ENCODE peak calls at places on chromosomes 11 and 22, in seven cellular contexts. One of them, this sample, is unnamed.

GRCh38 chr11:124329787-124330478 is 9.9 kb upstream of the OR8D2 start:
- DNase-seq in mesendoderm: no peak
- DNase-seq in Caco-2: no peak
- DNase-seq in Kasumi-1: no peak
- DNase-seq in activated T-helper 9 cell treated with anti-CD3 and anti-CD28 coated beads, Interleukin-2, amount 50 U/mL, for 16 hours: no peak
- DNase-seq in kidney tubule cell: no peak
- DNase-seq in naive thymus-derived CD4-positive, alpha-beta T cell: no peak
- DNase-seq in this sample: no peak

GRCh38 chr11:61267437-61267841 is 26.5 kb downstream of the PGA5 start:
- DNase-seq in Kasumi-1: no peak
- DNase-seq in kidney tubule cell: no peak
- DNase-seq in activated T-helper 9 cell treated with anti-CD3 and anti-CD28 coated beads, Interleukin-2, amount 50 U/mL, for 16 hours: no peak
- DNase-seq in Caco-2: no peak
- DNase-seq in naive thymus-derived CD4-positive, alpha-beta T cell: no peak
- DNase-seq in mesendoderm: no peak
- DNase-seq in this sample: no peak

GRCh38 chr11:19698493-19699292 is 13.9 kb upstream of the NAV2 start:
- DNase-seq in activated T-helper 9 cell treated with anti-CD3 and anti-CD28 coated beads, Interleukin-2, amount 50 U/mL, for 16 hours: no peak
- DNase-seq in Kasumi-1: no peak
- DNase-seq in naive thymus-derived CD4-positive, alpha-beta T cell: no peak
- DNase-seq in Caco-2: no peak
- DNase-seq in kidney tubule cell: peak; percentile 61
- DNase-seq in mesendoderm: no peak
- DNase-seq in this sample: no peak

GRCh38 chr22:19086944-19087343 is 35.3 kb downstream of the DGCR2 start:
- DNase-seq in mesendoderm: no peak
- DNase-seq in kidney tubule cell: peak; percentile 47
- DNase-seq in Kasumi-1: no peak
- DNase-seq in Caco-2: no peak
- DNase-seq in naive thymus-derived CD4-positive, alpha-beta T cell: no peak
- DNase-seq in activated T-helper 9 cell treated with anti-CD3 and anti-CD28 coated beads, Interleukin-2, amount 50 U/mL, for 16 hours: no peak
- DNase-seq in this sample: peak; percentile 8

GRCh38 chr22:47107431-47107830 is 345.0 kb downstream of the TBC1D22A start:
- DNase-seq in activated T-helper 9 cell treated with anti-CD3 and anti-CD28 coated beads, Interleukin-2, amount 50 U/mL, for 16 hours: no peak
- DNase-seq in Kasumi-1: no peak
- DNase-seq in naive thymus-derived CD4-positive, alpha-beta T cell: no peak
- DNase-seq in Caco-2: no peak
- DNase-seq in mesendoderm: no peak
- DNase-seq in kidney tubule cell: peak; percentile 65
- DNase-seq in this sample: peak; percentile 59

GRCh38 chr22:35043251-35043931 is 22.6 kb upstream of the ISX start:
- DNase-seq in kidney tubule cell: no peak
- DNase-seq in activated T-helper 9 cell treated with anti-CD3 and anti-CD28 coated beads, Interleukin-2, amount 50 U/mL, for 16 hours: no peak
- DNase-seq in naive thymus-derived CD4-positive, alpha-beta T cell: no peak
- DNase-seq in Caco-2: no peak
- DNase-seq in mesendoderm: peak; percentile 77
- DNase-seq in Kasumi-1: no peak
- DNase-seq in this sample: no peak

GRCh38 chr11:122392508-122392907 is 263.0 kb upstream of the UBASH3B start:
- DNase-seq in mesendoderm: no peak
- DNase-seq in naive thymus-derived CD4-positive, alpha-beta T cell: no peak
- DNase-seq in Caco-2: no peak
- DNase-seq in activated T-helper 9 cell treated with anti-CD3 and anti-CD28 coated beads, Interleukin-2, amount 50 U/mL, for 16 hours: no peak
- DNase-seq in Kasumi-1: no peak
- DNase-seq in kidney tubule cell: no peak
- DNase-seq in this sample: no peak

GRCh38 chr22:30309981-30310672 is 16.6 kb downstream of the TBC1D10A start:
- DNase-seq in Caco-2: no peak
- DNase-seq in mesendoderm: no peak
- DNase-seq in naive thymus-derived CD4-positive, alpha-beta T cell: peak; percentile 67
- DNase-seq in activated T-helper 9 cell treated with anti-CD3 and anti-CD28 coated beads, Interleukin-2, amount 50 U/mL, for 16 hours: no peak
- DNase-seq in kidney tubule cell: peak; percentile 85
- DNase-seq in Kasumi-1: no peak
- DNase-seq in this sample: peak; percentile 65

GRCh38 chr11:102430158-102430836 is 22.3 kb downstream of the TMEM123 start:
- DNase-seq in Caco-2: no peak
- DNase-seq in naive thymus-derived CD4-positive, alpha-beta T cell: no peak
- DNase-seq in Kasumi-1: peak; percentile 35
- DNase-seq in kidney tubule cell: peak; percentile 59
- DNase-seq in mesendoderm: no peak
- DNase-seq in activated T-helper 9 cell treated with anti-CD3 and anti-CD28 coated beads, Interleukin-2, amount 50 U/mL, for 16 hours: no peak
- DNase-seq in this sample: no peak

GRCh38 chr11:34136420-34136819 is 31.0 kb downstream of the NAT10 start:
- DNase-seq in kidney tubule cell: no peak
- DNase-seq in activated T-helper 9 cell treated with anti-CD3 and anti-CD28 coated beads, Interleukin-2, amount 50 U/mL, for 16 hours: no peak
- DNase-seq in mesendoderm: no peak
- DNase-seq in naive thymus-derived CD4-positive, alpha-beta T cell: no peak
- DNase-seq in Caco-2: no peak
- DNase-seq in Kasumi-1: no peak
- DNase-seq in this sample: no peak

GRCh38 chr11:126113515-126113957 is 50.9 kb upstream of the CDON start:
- DNase-seq in naive thymus-derived CD4-positive, alpha-beta T cell: no peak
- DNase-seq in Kasumi-1: no peak
- DNase-seq in mesendoderm: peak; percentile 91
- DNase-seq in kidney tubule cell: peak; percentile 95
- DNase-seq in Caco-2: peak; percentile 68
- DNase-seq in activated T-helper 9 cell treated with anti-CD3 and anti-CD28 coated beads, Interleukin-2, amount 50 U/mL, for 16 hours: no peak
- DNase-seq in this sample: peak; percentile 86

GRCh38 chr11:88051386-88051785 is 123.9 kb downstream of the RAB38 start:
- DNase-seq in activated T-helper 9 cell treated with anti-CD3 and anti-CD28 coated beads, Interleukin-2, amount 50 U/mL, for 16 hours: no peak
- DNase-seq in mesendoderm: no peak
- DNase-seq in naive thymus-derived CD4-positive, alpha-beta T cell: no peak
- DNase-seq in Kasumi-1: no peak
- DNase-seq in kidney tubule cell: no peak
- DNase-seq in Caco-2: no peak
- DNase-seq in this sample: no peak

GRCh38 chr11:105297463-105297862 is 157.9 kb upstream of the CARD18 start:
- DNase-seq in Kasumi-1: no peak
- DNase-seq in Caco-2: no peak
- DNase-seq in activated T-helper 9 cell treated with anti-CD3 and anti-CD28 coated beads, Interleukin-2, amount 50 U/mL, for 16 hours: no peak
- DNase-seq in mesendoderm: no peak
- DNase-seq in kidney tubule cell: no peak
- DNase-seq in naive thymus-derived CD4-positive, alpha-beta T cell: no peak
- DNase-seq in this sample: peak; percentile 34

GRCh38 chr22:38429460-38430128 is 25.4 kb downstream of the KCNJ4 start:
- DNase-seq in mesendoderm: no peak
- DNase-seq in naive thymus-derived CD4-positive, alpha-beta T cell: no peak
- DNase-seq in activated T-helper 9 cell treated with anti-CD3 and anti-CD28 coated beads, Interleukin-2, amount 50 U/mL, for 16 hours: no peak
- DNase-seq in Caco-2: no peak
- DNase-seq in kidney tubule cell: no peak
- DNase-seq in Kasumi-1: no peak
- DNase-seq in this sample: no peak

GRCh38 chr11:118180300-118180703 is 3.9 kb upstream of the SCN2B start:
- DNase-seq in activated T-helper 9 cell treated with anti-CD3 and anti-CD28 coated beads, Interleukin-2, amount 50 U/mL, for 16 hours: no peak
- DNase-seq in kidney tubule cell: peak; percentile 21
- DNase-seq in mesendoderm: peak; percentile 87
- DNase-seq in naive thymus-derived CD4-positive, alpha-beta T cell: no peak
- DNase-seq in Kasumi-1: peak; percentile 62
- DNase-seq in Caco-2: no peak
- DNase-seq in this sample: peak; percentile 65

GRCh38 chr11:128956401-128957203 is 13.9 kb upstream of the TP53AIP1 start:
- DNase-seq in mesendoderm: peak; percentile 89
- DNase-seq in activated T-helper 9 cell treated with anti-CD3 and anti-CD28 coated beads, Interleukin-2, amount 50 U/mL, for 16 hours: no peak
- DNase-seq in Caco-2: peak; percentile 75
- DNase-seq in Kasumi-1: peak; percentile 68
- DNase-seq in naive thymus-derived CD4-positive, alpha-beta T cell: peak; percentile 34
- DNase-seq in kidney tubule cell: peak; percentile 79
- DNase-seq in this sample: peak; percentile 61

GRCh38 chr11:44030276-44030932 is 17.4 kb upstream of the ACCSL start:
- DNase-seq in mesendoderm: peak; percentile 61
- DNase-seq in activated T-helper 9 cell treated with anti-CD3 and anti-CD28 coated beads, Interleukin-2, amount 50 U/mL, for 16 hours: no peak
- DNase-seq in naive thymus-derived CD4-positive, alpha-beta T cell: no peak
- DNase-seq in Kasumi-1: no peak
- DNase-seq in kidney tubule cell: no peak
- DNase-seq in Caco-2: no peak
- DNase-seq in this sample: peak; percentile 30

GRCh38 chr11:103673773-103674172 is 362.7 kb upstream of the DDI1 start:
- DNase-seq in activated T-helper 9 cell treated with anti-CD3 and anti-CD28 coated beads, Interleukin-2, amount 50 U/mL, for 16 hours: no peak
- DNase-seq in Kasumi-1: no peak
- DNase-seq in kidney tubule cell: peak; percentile 12
- DNase-seq in naive thymus-derived CD4-positive, alpha-beta T cell: no peak
- DNase-seq in Caco-2: no peak
- DNase-seq in mesendoderm: no peak
- DNase-seq in this sample: no peak

GRCh38 chr11:2085251-2086066 is 53.7 kb downstream of the IGF2 start:
- DNase-seq in mesendoderm: no peak
- DNase-seq in Caco-2: no peak
- DNase-seq in kidney tubule cell: no peak
- DNase-seq in naive thymus-derived CD4-positive, alpha-beta T cell: no peak
- DNase-seq in activated T-helper 9 cell treated with anti-CD3 and anti-CD28 coated beads, Interleukin-2, amount 50 U/mL, for 16 hours: no peak
- DNase-seq in Kasumi-1: no peak
- DNase-seq in this sample: no peak

GRCh38 chr22:25070870-25071465 is 118.5 kb downstream of the KIAA1671 start:
- DNase-seq in Caco-2: no peak
- DNase-seq in Kasumi-1: no peak
- DNase-seq in kidney tubule cell: no peak
- DNase-seq in activated T-helper 9 cell treated with anti-CD3 and anti-CD28 coated beads, Interleukin-2, amount 50 U/mL, for 16 hours: no peak
- DNase-seq in naive thymus-derived CD4-positive, alpha-beta T cell: no peak
- DNase-seq in mesendoderm: no peak
- DNase-seq in this sample: no peak

GRCh38 chr11:71470956-71471355 is 18.0 kb downstream of the NADSYN1 start:
- DNase-seq in mesendoderm: no peak
- DNase-seq in kidney tubule cell: no peak
- DNase-seq in activated T-helper 9 cell treated with anti-CD3 and anti-CD28 coated beads, Interleukin-2, amount 50 U/mL, for 16 hours: no peak
- DNase-seq in Kasumi-1: no peak
- DNase-seq in Caco-2: peak; percentile 69
- DNase-seq in naive thymus-derived CD4-positive, alpha-beta T cell: no peak
- DNase-seq in this sample: no peak

GRCh38 chr11:107050126-107050525 is 31.9 kb upstream of the GUCY1A2 start:
- DNase-seq in Caco-2: no peak
- DNase-seq in Kasumi-1: no peak
- DNase-seq in mesendoderm: no peak
- DNase-seq in naive thymus-derived CD4-positive, alpha-beta T cell: no peak
- DNase-seq in activated T-helper 9 cell treated with anti-CD3 and anti-CD28 coated beads, Interleukin-2, amount 50 U/mL, for 16 hours: no peak
- DNase-seq in kidney tubule cell: no peak
- DNase-seq in this sample: no peak

GRCh38 chr11:99554232-99554903 is 533.6 kb downstream of the CNTN5 start:
- DNase-seq in activated T-helper 9 cell treated with anti-CD3 and anti-CD28 coated beads, Interleukin-2, amount 50 U/mL, for 16 hours: no peak
- DNase-seq in Kasumi-1: no peak
- DNase-seq in kidney tubule cell: peak; percentile 3
- DNase-seq in mesendoderm: no peak
- DNase-seq in naive thymus-derived CD4-positive, alpha-beta T cell: no peak
- DNase-seq in Caco-2: no peak
- DNase-seq in this sample: no peak

GRCh38 chr22:30569674-30570202 is 4.7 kb downstream of the GAL3ST1 start:
- DNase-seq in mesendoderm: no peak
- DNase-seq in naive thymus-derived CD4-positive, alpha-beta T cell: no peak
- DNase-seq in Caco-2: no peak
- DNase-seq in Kasumi-1: no peak
- DNase-seq in kidney tubule cell: no peak
- DNase-seq in activated T-helper 9 cell treated with anti-CD3 and anti-CD28 coated beads, Interleukin-2, amount 50 U/mL, for 16 hours: no peak
- DNase-seq in this sample: no peak

GRCh38 chr22:38973289-38974169 is 8.6 kb upstream of the APOBEC3B start:
- DNase-seq in Kasumi-1: peak; percentile 6
- DNase-seq in mesendoderm: peak; percentile 76
- DNase-seq in kidney tubule cell: peak; percentile 34
- DNase-seq in activated T-helper 9 cell treated with anti-CD3 and anti-CD28 coated beads, Interleukin-2, amount 50 U/mL, for 16 hours: peak; percentile 37
- DNase-seq in Caco-2: peak; percentile 46
- DNase-seq in naive thymus-derived CD4-positive, alpha-beta T cell: peak; percentile 20
- DNase-seq in this sample: no peak

GRCh38 chr11:66848671-66849500 is 5.6 kb downstream of the RCE1 start:
- DNase-seq in Caco-2: peak; percentile 41
- DNase-seq in activated T-helper 9 cell treated with anti-CD3 and anti-CD28 coated beads, Interleukin-2, amount 50 U/mL, for 16 hours: no peak
- DNase-seq in kidney tubule cell: no peak
- DNase-seq in naive thymus-derived CD4-positive, alpha-beta T cell: no peak
- DNase-seq in mesendoderm: no peak
- DNase-seq in Kasumi-1: no peak
- DNase-seq in this sample: no peak

GRCh38 chr11:125402436-125402835 is 93.6 kb downstream of the FEZ1 start:
- DNase-seq in Caco-2: no peak
- DNase-seq in Kasumi-1: no peak
- DNase-seq in naive thymus-derived CD4-positive, alpha-beta T cell: no peak
- DNase-seq in kidney tubule cell: peak; percentile 58
- DNase-seq in mesendoderm: no peak
- DNase-seq in activated T-helper 9 cell treated with anti-CD3 and anti-CD28 coated beads, Interleukin-2, amount 50 U/mL, for 16 hours: no peak
- DNase-seq in this sample: peak; percentile 61

GRCh38 chr11:116637766-116638165 is 135.0 kb downstream of the BUD13 start:
- DNase-seq in activated T-helper 9 cell treated with anti-CD3 and anti-CD28 coated beads, Interleukin-2, amount 50 U/mL, for 16 hours: no peak
- DNase-seq in kidney tubule cell: no peak
- DNase-seq in Kasumi-1: no peak
- DNase-seq in Caco-2: no peak
- DNase-seq in mesendoderm: no peak
- DNase-seq in naive thymus-derived CD4-positive, alpha-beta T cell: no peak
- DNase-seq in this sample: no peak

GRCh38 chr11:33635161-33635560 is 65.5 kb downstream of the C11orf91 start:
- DNase-seq in Caco-2: no peak
- DNase-seq in Kasumi-1: no peak
- DNase-seq in mesendoderm: no peak
- DNase-seq in activated T-helper 9 cell treated with anti-CD3 and anti-CD28 coated beads, Interleukin-2, amount 50 U/mL, for 16 hours: no peak
- DNase-seq in naive thymus-derived CD4-positive, alpha-beta T cell: no peak
- DNase-seq in kidney tubule cell: no peak
- DNase-seq in this sample: no peak

This sample was measured in kidney glomerular epithelial cell.